ENCODE peak calls at places on chromosomes 13 and 19, in five cellular contexts. S is IMR-90, N is H9, Q is neural progenitor cell, X is mammary epithelial cell. M is an unnamed sample. For H3K4me1 and H4K20me1, the result is how much of the 10 kb centered on the place peaks cover.

GRCh38 chr13:86788624-86789023 is 882.5 kb upstream of the SLITRK5 start:
- DNase-seq in Q (peak), X (no peak), S (no peak), N (no peak), M (no peak)

GRCh38 chr13:43110036-43110435 is 86.7 kb downstream of the DNAJC15 start:
- DNase-seq in S (no peak), X (no peak), Q (no peak), N (no peak), M (no peak)

GRCh38 chr13:20489185-20489820 is 36.4 kb downstream of the CRYL1 start:
- DNase-seq in N (no peak), S (peak), X (no peak), Q (no peak), M (no peak)

GRCh38 chr13:70253411-70253810 is 145.2 kb upstream of the KLHL1 start:
- DNase-seq in Q (no peak), N (no peak), S (no peak), X (peak), M (no peak)

GRCh38 chr13:73754727-73755292 is 379.4 kb downstream of the KLF12 start:
- DNase-seq in S (peak), N (no peak), X (peak), Q (peak), M (peak)

GRCh38 chr13:47146991-47147783 is 250.3 kb upstream of the HTR2A start:
- DNase-seq in N (no peak), S (no peak), Q (no peak), X (no peak), M (no peak)

GRCh38 chr13:33313504-33313903 is 27.9 kb upstream of the STARD13 start:
- DNase-seq in N (no peak), Q (no peak), X (no peak), S (no peak), M (no peak)

GRCh38 chr13:113065406-113066141 is 40.0 kb upstream of the F7 start:
- DNase-seq in X (no peak), S (peak), N (no peak), Q (no peak), M (no peak)

GRCh38 chr13:90622547-90622946 is 724.9 kb upstream of the MIR17HG start:
- DNase-seq in N (no peak), Q (no peak), S (no peak), X (peak), M (no peak)

GRCh38 chr13:101655435-101655834 is 203.0 kb downstream of the ITGBL1 start:
- DNase-seq in X (no peak), S (no peak), Q (no peak), N (no peak), M (no peak)

GRCh38 chr13:34749046-34749445 is 193.0 kb upstream of the NBEA start:
- DNase-seq in Q (no peak), S (no peak), N (no peak), X (no peak), M (no peak)

GRCh38 chr19:13906525-13906904 is 514 bp downstream of the CC2D1A start:
- DNase-seq in N (no peak), X (peak), S (no peak), Q (no peak), M (peak)

GRCh38 chr13:42735011-42735410 is 46.4 kb upstream of the FAM216B start:
- DNase-seq in S (peak), N (no peak), Q (no peak), X (no peak), M (no peak)

GRCh38 chr13:33258437-33259193 is 26.9 kb downstream of the STARD13 start:
- DNase-seq in S (peak), N (no peak), X (no peak), Q (no peak), M (no peak)

GRCh38 chr19:38057954-38058690 is 151.1 kb downstream of the SIPA1L3 start:
- DNase-seq in Q (no peak), N (no peak), S (no peak), X (no peak), M (no peak)

GRCh38 chr19:46426506-46427162 is 2.1 kb downstream of the PNMA8C start:
- DNase-seq in S (peak), Q (peak), N (peak), X (no peak), M (peak)

GRCh38 chr19:38228491-38229439 is 4.7 kb upstream of the DPF1 start:
- DNase-seq in X (no peak), S (no peak), Q (peak), N (peak), M (peak)

DNA sequence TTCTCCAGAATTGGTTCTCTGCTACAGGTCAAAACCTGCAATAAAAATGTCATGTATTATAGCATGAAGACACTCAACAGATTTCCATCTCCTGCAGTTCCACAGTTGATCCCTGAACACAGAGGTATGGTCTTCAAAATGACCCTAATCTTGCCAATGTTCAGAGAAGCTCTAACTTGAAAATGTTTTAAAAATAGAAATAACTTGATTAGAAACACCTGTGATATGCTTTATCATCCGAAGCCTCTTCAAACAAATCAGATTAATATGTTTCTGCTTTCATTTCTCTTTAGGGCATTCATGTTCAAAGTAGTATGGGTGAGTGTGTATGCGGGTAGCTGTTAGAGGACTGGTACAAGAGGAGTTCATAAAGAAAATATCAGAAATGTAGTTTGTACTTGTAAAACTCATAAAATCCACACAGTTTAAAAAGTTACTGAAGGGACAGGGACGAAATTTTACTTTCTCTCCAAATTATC is 60.4 kb downstream of the KCNRG start:
- DNase-seq in N (no peak), X (peak), S (no peak), Q (no peak), M (no peak)
- H3K4me1 ChIP-seq in N (under half), X (under half), S (under half), Q (under half), M (under half)

DNA sequence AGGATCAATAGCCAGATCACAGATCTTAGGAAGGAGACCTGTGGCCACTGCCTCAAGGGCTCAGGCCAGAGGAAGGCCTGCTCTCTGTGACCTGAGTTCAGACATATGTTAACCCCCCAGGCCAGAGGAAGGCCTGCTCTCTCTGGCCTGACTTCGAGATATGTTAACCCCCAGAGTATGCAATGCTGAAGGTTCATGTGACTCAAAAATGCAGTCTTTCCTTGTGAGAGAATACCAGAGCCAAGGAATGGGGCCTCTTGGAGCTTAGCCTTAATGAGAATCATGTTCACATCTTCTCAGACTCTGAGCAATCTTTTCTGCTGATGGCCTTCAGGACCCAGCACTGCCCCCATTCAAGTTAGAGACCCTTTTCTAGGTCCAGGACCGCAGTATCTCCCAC is 36.7 kb downstream of the MBNL2 start:
- DNase-seq in S (peak), N (no peak), X (no peak), Q (no peak), M (no peak)
- H4K20me1 ChIP-seq in S (under half), N (under half), X (under half), Q (under half), M (under half)

GRCh38 chr13:66528139-66528538 is 702.0 kb downstream of the PCDH9 start:
- DNase-seq in Q (no peak), S (no peak), X (no peak), N (no peak), M (peak)
- H3K4me1 ChIP-seq in Q (under half), S (under half), X (under half), N (under half), M (half or more)

GRCh38 chr13:98525852-98526512 is 50.9 kb downstream of the STK24 start:
- DNase-seq in S (no peak), X (no peak), N (no peak), Q (no peak), M (no peak)
- H4K20me1 ChIP-seq in S (half or more), X (under half), N (under half), Q (half or more), M (half or more)

GRCh38 chr19:15892012-15892411 is 5.9 kb downstream of the CYP4F2 start:
- DNase-seq in Q (no peak), X (no peak), S (no peak), N (no peak), M (no peak)
- H3K4me1 ChIP-seq in Q (under half), X (under half), S (under half), N (under half), M (under half)

DNA sequence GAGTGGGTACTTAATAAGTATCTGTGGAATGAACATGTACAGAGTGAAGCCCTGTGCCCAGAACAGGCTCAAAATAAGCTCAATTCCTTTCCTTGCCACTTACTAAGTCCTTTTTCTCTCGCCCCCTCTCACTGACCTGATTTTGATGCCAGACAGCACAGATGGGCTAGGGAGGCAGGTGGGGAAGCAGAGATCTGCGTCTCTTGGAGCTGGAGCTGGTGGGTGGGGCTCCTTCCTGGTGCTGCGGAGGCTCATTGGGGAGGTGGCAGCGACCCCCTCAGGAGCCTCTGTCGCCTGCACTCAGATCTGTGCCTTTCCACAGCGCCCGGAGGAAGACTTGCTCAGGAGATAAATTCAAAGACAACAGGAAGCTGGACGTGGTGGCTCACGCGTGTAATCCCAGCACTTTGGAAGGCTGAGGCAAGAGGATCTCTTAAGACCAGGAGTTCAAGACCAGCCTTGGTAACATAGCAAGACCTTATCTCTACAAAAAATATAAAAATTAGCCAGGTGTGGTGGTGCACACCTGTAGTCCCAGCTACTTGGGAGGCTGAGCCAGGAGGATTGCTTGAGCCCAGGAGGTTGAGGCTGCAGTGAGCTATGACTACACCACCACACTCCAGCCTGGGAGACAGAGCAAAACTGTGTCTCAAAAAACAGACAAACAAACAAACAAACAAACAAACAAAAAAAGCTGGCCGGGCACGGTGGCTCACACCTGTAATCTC is 14.6 kb downstream of the AKT2 start:
- DNase-seq in S (no peak), Q (peak), X (no peak), N (peak), M (peak)
- H4K20me1 ChIP-seq in S (half or more), Q (half or more), X (under half), N (under half), M (under half)

DNA sequence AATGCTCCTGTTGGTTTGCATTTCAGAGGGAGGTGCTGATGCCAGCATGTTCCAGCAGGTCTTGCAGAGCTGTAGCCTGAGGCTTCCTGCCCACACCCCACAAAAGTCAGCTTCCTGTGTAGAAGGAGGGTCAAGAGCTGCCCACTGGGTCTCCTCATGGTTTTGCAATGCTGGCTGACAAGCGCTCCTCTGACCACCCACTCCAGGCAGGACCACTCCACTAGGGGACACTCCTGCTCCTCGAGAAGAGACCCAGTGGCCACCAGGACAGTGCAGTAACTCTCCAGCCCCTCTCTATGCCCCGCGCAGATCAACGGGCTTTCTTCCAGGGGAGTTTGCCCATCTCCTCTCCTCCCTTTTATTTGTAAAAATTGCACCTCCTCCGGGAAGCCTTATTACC is 72.9 kb upstream of the UQCRFS1 start:
- DNase-seq in N (peak), X (no peak), S (no peak), Q (peak), M (peak)
- H3K4me1 ChIP-seq in N (under half), X (under half), S (under half), Q (under half), M (under half)

GRCh38 chr19:15250635-15250993 is 18.4 kb upstream of the EPHX3 start:
- DNase-seq in N (no peak), Q (no peak), S (no peak), X (no peak), M (no peak)
- H4K20me1 ChIP-seq in N (under half), Q (half or more), S (half or more), X (under half), M (under half)

DNA sequence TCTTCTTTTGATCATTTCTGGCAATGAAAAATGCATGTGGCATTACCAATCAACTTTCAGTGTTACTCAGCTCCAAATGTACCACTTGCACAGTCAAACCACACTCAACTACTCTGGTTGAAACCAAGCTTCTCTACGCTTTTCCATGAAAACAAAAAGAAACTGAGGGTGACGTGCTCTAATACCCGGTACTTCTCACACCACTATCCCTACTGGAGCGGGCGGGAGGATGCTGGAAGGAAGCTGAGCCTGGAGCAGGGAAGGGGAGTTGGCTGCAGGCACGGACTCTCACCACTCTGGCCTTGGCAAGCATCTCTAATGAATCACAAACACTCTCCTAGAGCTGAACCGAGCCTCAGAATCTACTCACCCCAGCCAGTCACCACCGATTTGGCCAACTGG is 48.2 kb downstream of the STK24 start:
- DNase-seq in N (no peak), S (peak), Q (no peak), X (no peak), M (no peak)
- H3K4me1 ChIP-seq in N (under half), S (under half), Q (under half), X (under half), M (under half)

M was measured in GM23338.